ENCODE peak calls at places on chromosomes 4 and X, in six cellular contexts. One of them, this sample, is unnamed.

GRCh38 chr4:25783943-25784342 is 78.8 kb downstream of the SEL1L3 start:
- DNase-seq in uterus: no peak
- DNase-seq in NCI-H146: no peak
- DNase-seq in ascending aorta: no peak
- DNase-seq in erythroblast: no peak
- DNase-seq in kidney: no peak
- DNase-seq in this sample: no peak

GRCh38 chrX:1749499-1749898 is 134.6 kb downstream of the ASMT start:
- DNase-seq in uterus: no peak
- DNase-seq in NCI-H146: no peak
- DNase-seq in ascending aorta: no peak
- DNase-seq in erythroblast: no peak
- DNase-seq in kidney: no peak
- DNase-seq in this sample: no peak

GRCh38 chr4:23323436-23323835 is 566.4 kb downstream of the PPARGC1A start:
- DNase-seq in uterus: no peak
- DNase-seq in NCI-H146: no peak
- DNase-seq in ascending aorta: no peak
- DNase-seq in erythroblast: no peak
- DNase-seq in kidney: no peak
- DNase-seq in this sample: no peak

GRCh38 chr4:83358410-83358809 is 23.8 kb upstream of the HPSE start:
- DNase-seq in uterus: no peak
- DNase-seq in NCI-H146: no peak
- DNase-seq in ascending aorta: no peak
- DNase-seq in erythroblast: no peak
- DNase-seq in kidney: no peak
- DNase-seq in this sample: no peak

GRCh38 chr4:54852602-54853001 is 194.8 kb downstream of the KIT start:
- DNase-seq in uterus: no peak
- DNase-seq in NCI-H146: no peak
- DNase-seq in ascending aorta: no peak
- DNase-seq in erythroblast: peak; percentile 7
- DNase-seq in kidney: no peak
- DNase-seq in this sample: no peak

GRCh38 chr4:152117054-152117453 is 356.2 kb upstream of the GATB start:
- DNase-seq in uterus: no peak
- DNase-seq in NCI-H146: no peak
- DNase-seq in ascending aorta: no peak
- DNase-seq in erythroblast: no peak
- DNase-seq in kidney: no peak
- DNase-seq in this sample: peak; percentile 45

GRCh38 chrX:132615396-132616131 is 126.7 kb upstream of the MBNL3 start:
- DNase-seq in uterus: peak; percentile 76
- DNase-seq in NCI-H146: peak; percentile 31
- DNase-seq in ascending aorta: no peak
- DNase-seq in erythroblast: peak; percentile 85
- DNase-seq in kidney: no peak
- DNase-seq in this sample: no peak

GRCh38 chr4:132572210-132572609 is 576.9 kb upstream of the PCDH10 start:
- DNase-seq in uterus: no peak
- DNase-seq in NCI-H146: no peak
- DNase-seq in ascending aorta: no peak
- DNase-seq in erythroblast: no peak
- DNase-seq in kidney: no peak
- DNase-seq in this sample: no peak

GRCh38 chrX:74924449-74925209 is 623 bp downstream of the NEXMIF start:
- DNase-seq in uterus: peak; percentile 35
- DNase-seq in NCI-H146: peak; percentile 62
- DNase-seq in ascending aorta: no peak
- DNase-seq in erythroblast: peak; percentile 0
- DNase-seq in kidney: peak; percentile 81
- DNase-seq in this sample: no peak

GRCh38 chr4:173482330-173482931 is 47.6 kb downstream of the HAND2 start:
- DNase-seq in uterus: no peak
- DNase-seq in NCI-H146: no peak
- DNase-seq in ascending aorta: no peak
- DNase-seq in erythroblast: no peak
- DNase-seq in kidney: no peak
- DNase-seq in this sample: no peak

GRCh38 chr4:16026155-16026761 is 57.6 kb downstream of the PROM1 start:
- DNase-seq in uterus: peak; percentile 34
- DNase-seq in NCI-H146: peak; percentile 64
- DNase-seq in ascending aorta: no peak
- DNase-seq in erythroblast: peak; percentile 79
- DNase-seq in kidney: no peak
- DNase-seq in this sample: no peak

GRCh38 chr4:126233483-126233882 is 918.7 kb downstream of the FAT4 start:
- DNase-seq in uterus: no peak
- DNase-seq in NCI-H146: no peak
- DNase-seq in ascending aorta: no peak
- DNase-seq in erythroblast: no peak
- DNase-seq in kidney: no peak
- DNase-seq in this sample: no peak

GRCh38 chr4:84482564-84483563 is 16.2 kb downstream of the NKX6-1 start:
- DNase-seq in uterus: no peak
- DNase-seq in NCI-H146: no peak
- DNase-seq in ascending aorta: no peak
- DNase-seq in erythroblast: peak; percentile 66
- DNase-seq in kidney: peak; percentile 75
- DNase-seq in this sample: no peak

GRCh38 chrX:44767308-44767707 is 76.5 kb upstream of the DUSP21 start:
- DNase-seq in uterus: no peak
- DNase-seq in NCI-H146: no peak
- DNase-seq in ascending aorta: no peak
- DNase-seq in erythroblast: no peak
- DNase-seq in kidney: no peak
- DNase-seq in this sample: no peak

GRCh38 chr4:13378973-13379759 is 105.0 kb downstream of the RAB28 start:
- DNase-seq in uterus: no peak
- DNase-seq in NCI-H146: no peak
- DNase-seq in ascending aorta: no peak
- DNase-seq in erythroblast: no peak
- DNase-seq in kidney: no peak
- DNase-seq in this sample: no peak

GRCh38 chr4:88610771-88611170 is 18.5 kb downstream of the HERC3 start:
- DNase-seq in uterus: peak; percentile 44
- DNase-seq in NCI-H146: no peak
- DNase-seq in ascending aorta: peak; percentile 38
- DNase-seq in erythroblast: no peak
- DNase-seq in kidney: peak; percentile 84
- DNase-seq in this sample: no peak

GRCh38 chr4:66855956-66856355 is 689.3 kb downstream of the CENPC start:
- DNase-seq in uterus: no peak
- DNase-seq in NCI-H146: no peak
- DNase-seq in ascending aorta: no peak
- DNase-seq in erythroblast: no peak
- DNase-seq in kidney: no peak
- DNase-seq in this sample: no peak

GRCh38 chr4:185742766-185743165 is 69.2 kb downstream of the SORBS2 start:
- DNase-seq in uterus: no peak
- DNase-seq in NCI-H146: no peak
- DNase-seq in ascending aorta: no peak
- DNase-seq in erythroblast: no peak
- DNase-seq in kidney: no peak
- DNase-seq in this sample: peak; percentile 55

GRCh38 chrX:93673056-93673868 is at the start of gene NAP1L3:
- DNase-seq in uterus: peak; percentile 63
- DNase-seq in NCI-H146: peak; percentile 90
- DNase-seq in ascending aorta: peak; percentile 16
- DNase-seq in erythroblast: peak; percentile 51
- DNase-seq in kidney: peak; percentile 82
- DNase-seq in this sample: no peak

GRCh38 chr4:118076958-118077766 is 42.9 kb downstream of the NDST3 start:
- DNase-seq in uterus: no peak
- DNase-seq in NCI-H146: peak; percentile 14
- DNase-seq in ascending aorta: no peak
- DNase-seq in erythroblast: peak; percentile 30
- DNase-seq in kidney: no peak
- DNase-seq in this sample: no peak

GRCh38 chr4:55906999-55907398 is 41.7 kb upstream of the CEP135 start:
- DNase-seq in uterus: no peak
- DNase-seq in NCI-H146: no peak
- DNase-seq in ascending aorta: no peak
- DNase-seq in erythroblast: no peak
- DNase-seq in kidney: no peak
- DNase-seq in this sample: no peak

GRCh38 chr4:2793920-2794706 is 1.2 kb downstream of the SH3BP2 start:
- DNase-seq in uterus: peak; percentile 27
- DNase-seq in NCI-H146: peak; percentile 12
- DNase-seq in ascending aorta: peak; percentile 9
- DNase-seq in erythroblast: peak; percentile 60
- DNase-seq in kidney: peak; percentile 79
- DNase-seq in this sample: no peak

GRCh38 chr4:123361195-123361861 is 35.3 kb upstream of the SPRY1 start:
- DNase-seq in uterus: no peak
- DNase-seq in NCI-H146: no peak
- DNase-seq in ascending aorta: no peak
- DNase-seq in erythroblast: peak; percentile 76
- DNase-seq in kidney: no peak
- DNase-seq in this sample: peak; percentile 24

GRCh38 chrX:76893930-76894329 is 466.4 kb downstream of the MAGEE1 start:
- DNase-seq in uterus: no peak
- DNase-seq in NCI-H146: no peak
- DNase-seq in ascending aorta: no peak
- DNase-seq in erythroblast: no peak
- DNase-seq in kidney: no peak
- DNase-seq in this sample: no peak

GRCh38 chr4:25563071-25563564 is 92.5 kb upstream of the SLC34A2 start:
- DNase-seq in uterus: no peak
- DNase-seq in NCI-H146: peak; percentile 43
- DNase-seq in ascending aorta: no peak
- DNase-seq in erythroblast: no peak
- DNase-seq in kidney: no peak
- DNase-seq in this sample: no peak

GRCh38 chrX:103378990-103379389 is 2.7 kb downstream of the BEX3 start:
- DNase-seq in uterus: no peak
- DNase-seq in NCI-H146: no peak
- DNase-seq in ascending aorta: no peak
- DNase-seq in erythroblast: no peak
- DNase-seq in kidney: no peak
- DNase-seq in this sample: no peak

GRCh38 chrX:13900351-13900750 is 83.5 kb upstream of the GPM6B start:
- DNase-seq in uterus: no peak
- DNase-seq in NCI-H146: no peak
- DNase-seq in ascending aorta: no peak
- DNase-seq in erythroblast: no peak
- DNase-seq in kidney: no peak
- DNase-seq in this sample: no peak

GRCh38 chr4:180557348-180557747 is 1685.9 kb upstream of the TENM3 start:
- DNase-seq in uterus: no peak
- DNase-seq in NCI-H146: no peak
- DNase-seq in ascending aorta: no peak
- DNase-seq in erythroblast: peak; percentile 1
- DNase-seq in kidney: no peak
- DNase-seq in this sample: no peak

This sample was measured in esophagus muscularis mucosa.